ENCODE peak calls at places on chromosomes 6 and 20, in six cellular contexts. F is stimulated activated CD8-positive, alpha-beta memory T cell treated with anti-CD3 and anti-CD28 coated beads, Interleukin-12 subunit alpha, Interleukin-12 subunit beta, amount 100 ng/mL, for 4 hours; O is mesothelial cell of epicardium; M is NCI-H460; U is AG10803; D is mucosa of gallbladder. S is an unnamed sample.

GRCh38 chr20:52454660-52455059 is 263.1 kb upstream of the ZFP64 start:
- DNase-seq in D (no peak), O (no peak), U (peak; percentile 78), M (no peak), F (no peak), S (no peak)

GRCh38 chr20:63518351-63518861 is 2.2 kb upstream of the PPDPF start:
- DNase-seq in D (no peak), F (no peak), O (peak; percentile 13), M (no peak), U (no peak), S (no peak)

GRCh38 chr6:15359335-15359862 is 113.5 kb downstream of the JARID2 start:
- DNase-seq in U (no peak), O (no peak), F (no peak), M (no peak), D (no peak), S (no peak)

GRCh38 chr6:134614606-134615485 is 296.9 kb upstream of the SGK1 start:
- DNase-seq in D (no peak), U (peak; percentile 82), F (no peak), O (no peak), M (no peak), S (no peak)

GRCh38 chr6:89044988-89045387 is 35.6 kb upstream of the PNRC1 start:
- DNase-seq in D (no peak), O (no peak), M (no peak), U (no peak), F (no peak), S (no peak)

GRCh38 chr20:47351643-47352331 is 4.7 kb downstream of the ZMYND8 start:
- DNase-seq in M (no peak), D (no peak), U (no peak), F (no peak), O (no peak), S (no peak)

GRCh38 chr6:114194362-114195343 is 148.2 kb downstream of the HS3ST5 start:
- DNase-seq in M (no peak), O (no peak), D (no peak), U (peak; percentile 25), F (no peak), S (no peak)

GRCh38 chr20:6768228-6769185 is 1.0 kb downstream of the BMP2 start:
- DNase-seq in F (no peak), D (no peak), U (no peak), M (no peak), O (peak; percentile 21), S (peak; percentile 20)

GRCh38 chr20:31849306-31849930 is 4.0 kb upstream of the FOXS1 start:
- DNase-seq in M (no peak), D (peak; percentile 69), O (no peak), F (no peak), U (no peak), S (no peak)

GRCh38 chr6:99802396-99803031 is 191.5 kb downstream of the MCHR2 start:
- DNase-seq in M (no peak), U (no peak), D (peak; percentile 77), F (no peak), O (no peak), S (no peak)

GRCh38 chr20:62368629-62369507 is 1.8 kb upstream of the LAMA5 start:
- DNase-seq in U (no peak), O (no peak), F (no peak), M (no peak), D (no peak), S (no peak)

GRCh38 chr6:16756660-16757270 is 4.5 kb downstream of the ATXN1 start:
- DNase-seq in D (no peak), F (no peak), U (peak; percentile 55), M (no peak), O (no peak), S (no peak)

GRCh38 chr6:47106721-47107197 is 64.6 kb upstream of the ADGRF1 start:
- DNase-seq in F (no peak), U (peak; percentile 16), O (no peak), M (no peak), D (peak; percentile 35), S (no peak)